ENCODE peak calls at places on chromosomes 11 and 22, in four cellular contexts. One of them, this sample, is unnamed.

GRCh38 chr11:116606060-116606459 is 166.7 kb downstream of the BUD13 start:
- DNase-seq in GM12878: no peak
- DNase-seq in K562: no peak
- DNase-seq in NT2/D1: no peak
- DNase-seq in this sample: no peak

GRCh38 chr22:30564045-30564765 is 10.3 kb downstream of the GAL3ST1 start:
- DNase-seq in GM12878: no peak
- DNase-seq in K562: no peak
- DNase-seq in NT2/D1: no peak
- DNase-seq in this sample: no peak

GRCh38 chr22:35842954-35843353 is 125.3 kb downstream of the APOL5 start:
- DNase-seq in GM12878: no peak
- DNase-seq in K562: peak
- DNase-seq in NT2/D1: no peak
- DNase-seq in this sample: peak

GRCh38 chr22:50627914-50628542 is at the start of gene ARSA:
- DNase-seq in GM12878: peak
- DNase-seq in K562: peak
- DNase-seq in NT2/D1: no peak
- DNase-seq in this sample: no peak

GRCh38 chr11:78660451-78660850 is 85.8 kb upstream of the NARS2 start:
- DNase-seq in GM12878: no peak
- DNase-seq in K562: no peak
- DNase-seq in NT2/D1: no peak
- DNase-seq in this sample: no peak

GRCh38 chr11:77823775-77824174 is 2.8 kb downstream of the AAMDC start:
- DNase-seq in GM12878: no peak
- DNase-seq in K562: no peak
- DNase-seq in NT2/D1: no peak
- DNase-seq in this sample: no peak

GRCh38 chr22:35567214-35567792 is 26.7 kb downstream of the RASD2 start:
- DNase-seq in GM12878: no peak
- DNase-seq in K562: no peak
- DNase-seq in NT2/D1: no peak
- DNase-seq in this sample: no peak

GRCh38 chr11:95559899-95560298 is 229.7 kb downstream of the FAM76B start:
- DNase-seq in GM12878: no peak
- DNase-seq in K562: no peak
- DNase-seq in NT2/D1: no peak
- DNase-seq in this sample: no peak

DNA sequence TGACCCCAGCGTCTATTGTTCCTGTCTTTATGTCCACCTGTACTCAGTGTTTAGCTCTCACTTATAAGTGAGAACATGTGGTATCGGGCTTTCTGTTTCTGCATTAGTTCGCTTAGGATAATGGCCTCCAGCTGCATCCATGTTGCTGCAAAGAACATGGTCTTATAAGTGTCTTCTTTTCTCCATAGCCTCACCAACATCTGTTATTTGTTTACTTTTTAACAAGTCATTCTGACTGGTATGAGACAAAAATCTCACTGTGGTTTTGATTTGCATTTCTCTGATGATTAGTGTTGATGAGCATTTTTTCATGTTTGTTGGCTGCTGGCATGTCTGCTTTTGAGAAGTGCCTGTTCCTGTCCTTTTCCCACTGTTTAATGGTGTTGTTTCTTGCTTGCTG is 21.7 kb upstream of the SLN start:
- DNase-seq in GM12878: peak
- DNase-seq in K562: no peak
- DNase-seq in NT2/D1: no peak
- DNase-seq in this sample: no peak
- TF ChIP-seq ZNF274 in GM12878: no peak
- TF ChIP-seq ZNF274 in K562: no peak
- TF ChIP-seq ZNF274 in NT2/D1: no peak
- TF ChIP-seq ZNF274 in this sample: no peak

GRCh38 chr11:134287561-134287960 is 11.4 kb downstream of the GLB1L3 start:
- DNase-seq in GM12878: no peak
- DNase-seq in K562: no peak
- DNase-seq in NT2/D1: no peak
- DNase-seq in this sample: no peak

GRCh38 chr11:134288486-134288885 is 12.3 kb downstream of the GLB1L3 start:
- DNase-seq in GM12878: no peak
- DNase-seq in K562: no peak
- DNase-seq in NT2/D1: no peak
- DNase-seq in this sample: no peak

GRCh38 chr11:134282121-134283045 is 6.2 kb downstream of the GLB1L3 start:
- DNase-seq in GM12878: no peak
- DNase-seq in K562: no peak
- DNase-seq in NT2/D1: no peak
- DNase-seq in this sample: no peak

GRCh38 chr11:134278356-134278755 is 2.2 kb downstream of the GLB1L3 start:
- DNase-seq in GM12878: no peak
- DNase-seq in K562: no peak
- DNase-seq in NT2/D1: no peak
- DNase-seq in this sample: no peak

DNA sequence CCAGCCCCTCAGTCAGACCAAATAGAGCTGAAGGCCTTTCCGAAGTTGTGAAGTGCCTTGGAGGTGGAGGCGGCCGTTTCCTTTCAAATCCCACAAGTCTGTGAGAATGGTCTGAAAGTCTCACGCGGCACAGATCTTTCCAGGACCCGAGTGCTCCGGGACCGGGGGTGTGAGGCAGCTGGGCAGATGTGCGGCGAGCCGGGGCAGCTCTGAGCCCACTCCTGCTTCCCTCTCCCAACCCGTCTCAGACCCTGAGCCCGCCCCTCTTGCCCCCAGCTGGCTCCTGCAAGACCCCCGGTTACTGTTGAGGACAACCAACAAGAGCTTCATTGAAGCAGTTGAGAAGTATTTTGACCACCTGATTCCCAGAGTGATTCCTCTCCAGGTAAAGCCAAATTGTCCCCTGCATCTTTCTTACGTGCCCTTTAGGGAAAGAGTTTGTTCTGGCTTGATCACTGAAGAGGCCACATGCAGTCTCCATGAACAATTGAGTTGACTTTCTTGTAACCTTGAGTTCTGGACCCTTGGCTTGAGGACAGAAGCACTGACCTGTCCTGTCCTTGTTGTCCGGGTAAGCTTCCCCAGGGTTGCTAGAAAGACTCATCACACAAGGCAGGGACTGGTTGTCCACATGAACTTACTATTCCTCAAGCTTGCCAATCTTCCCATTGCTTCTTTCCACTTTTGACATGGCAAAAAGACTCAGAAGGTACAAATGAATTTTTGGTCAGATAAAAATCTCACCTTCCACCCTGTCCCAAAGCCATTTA is 7.5 kb downstream of the GLB1L3 start:
- DNase-seq in GM12878: no peak
- DNase-seq in K562: no peak
- DNase-seq in NT2/D1: no peak
- DNase-seq in this sample: no peak
- TF ChIP-seq ZNF274 in GM12878: no peak
- TF ChIP-seq ZNF274 in K562: no peak
- TF ChIP-seq ZNF274 in NT2/D1: no peak
- TF ChIP-seq ZNF274 in this sample: no peak

GRCh38 chr11:92681606-92682005 is 287.8 kb upstream of the MTNR1B start:
- DNase-seq in GM12878: no peak
- DNase-seq in K562: no peak
- DNase-seq in NT2/D1: no peak
- DNase-seq in this sample: no peak

GRCh38 chr11:92688416-92688815 is 281.0 kb upstream of the MTNR1B start:
- DNase-seq in GM12878: no peak
- DNase-seq in K562: no peak
- DNase-seq in NT2/D1: no peak
- DNase-seq in this sample: no peak

GRCh38 chr11:92687724-92688123 is 281.7 kb upstream of the MTNR1B start:
- DNase-seq in GM12878: no peak
- DNase-seq in K562: no peak
- DNase-seq in NT2/D1: no peak
- DNase-seq in this sample: no peak

DNA sequence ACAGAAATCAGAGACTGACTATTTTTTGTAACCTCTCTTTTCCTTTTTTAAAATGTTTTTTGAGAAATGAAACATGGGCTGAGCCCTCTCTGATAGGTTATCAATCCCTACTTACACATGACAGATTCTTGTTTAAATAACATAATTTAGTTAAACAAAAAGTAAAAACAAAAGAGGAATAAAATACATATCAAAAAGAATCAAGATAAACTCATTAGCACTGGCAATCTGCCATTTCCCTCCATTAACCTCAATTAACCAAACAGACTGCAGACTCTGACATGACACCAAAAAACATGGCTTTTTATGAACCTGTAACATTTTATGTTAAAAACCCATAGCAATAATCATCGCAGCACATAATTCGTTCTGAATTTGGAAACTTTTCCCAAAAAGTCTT is 284.4 kb upstream of the MTNR1B start:
- DNase-seq in GM12878: no peak
- DNase-seq in K562: no peak
- DNase-seq in NT2/D1: no peak
- DNase-seq in this sample: no peak
- TF ChIP-seq ZNF274 in GM12878: no peak
- TF ChIP-seq ZNF274 in K562: no peak
- TF ChIP-seq ZNF274 in NT2/D1: no peak
- TF ChIP-seq ZNF274 in this sample: no peak

DNA sequence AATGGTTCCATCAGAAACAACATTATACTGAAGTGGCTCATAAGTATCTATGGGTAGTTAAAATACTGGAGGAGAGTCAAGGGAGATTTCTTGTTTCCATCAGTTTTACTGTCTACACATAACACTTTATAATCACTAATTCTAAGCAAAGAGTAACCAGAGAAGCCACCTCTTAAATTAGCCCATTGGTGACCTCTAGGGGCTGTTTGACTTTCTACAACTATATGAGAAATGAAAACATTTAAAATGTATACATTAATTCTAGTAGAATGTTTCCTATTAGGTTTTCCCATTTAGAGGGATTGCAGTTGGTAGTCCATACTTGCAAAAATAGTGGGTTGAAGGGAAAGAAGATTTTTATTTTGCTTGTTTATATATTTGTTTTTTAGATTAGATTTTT is 504.3 kb downstream of the FAM181B start:
- DNase-seq in GM12878: no peak
- DNase-seq in K562: no peak
- DNase-seq in NT2/D1: peak
- DNase-seq in this sample: no peak
- TF ChIP-seq ZNF274 in GM12878: no peak
- TF ChIP-seq ZNF274 in K562: no peak
- TF ChIP-seq ZNF274 in NT2/D1: no peak
- TF ChIP-seq ZNF274 in this sample: no peak

GRCh38 chr22:48834404-48834803 is 993.3 kb downstream of the BRD1 start:
- DNase-seq in GM12878: no peak
- DNase-seq in K562: no peak
- DNase-seq in NT2/D1: no peak
- DNase-seq in this sample: no peak
- TF ChIP-seq ZNF274 in GM12878: no peak
- TF ChIP-seq ZNF274 in K562: no peak
- TF ChIP-seq ZNF274 in NT2/D1: no peak
- TF ChIP-seq ZNF274 in this sample: no peak

GRCh38 chr11:92834296-92835020 is 135.0 kb upstream of the MTNR1B start:
- DNase-seq in GM12878: no peak
- DNase-seq in K562: no peak
- DNase-seq in NT2/D1: no peak
- DNase-seq in this sample: no peak
- TF ChIP-seq ZNF274 in GM12878: no peak
- TF ChIP-seq ZNF274 in K562: no peak
- TF ChIP-seq ZNF274 in NT2/D1: no peak
- TF ChIP-seq ZNF274 in this sample: no peak

GRCh38 chr11:118913411-118914125 is 12.2 kb downstream of the BCL9L start:
- DNase-seq in GM12878: no peak
- DNase-seq in K562: no peak
- DNase-seq in NT2/D1: no peak
- DNase-seq in this sample: no peak
- TF ChIP-seq ZNF274 in GM12878: no peak
- TF ChIP-seq ZNF274 in K562: no peak
- TF ChIP-seq ZNF274 in NT2/D1: no peak
- TF ChIP-seq ZNF274 in this sample: no peak

GRCh38 chr11:121716060-121716459 is 263.3 kb upstream of the SORL1-AS1 start:
- DNase-seq in GM12878: no peak
- DNase-seq in K562: no peak
- DNase-seq in NT2/D1: no peak
- DNase-seq in this sample: no peak

GRCh38 chr11:121714356-121714755 is 261.6 kb upstream of the SORL1-AS1 start:
- DNase-seq in GM12878: no peak
- DNase-seq in K562: no peak
- DNase-seq in NT2/D1: no peak
- DNase-seq in this sample: no peak

GRCh38 chr11:121715395-121715794 is 262.6 kb upstream of the SORL1-AS1 start:
- DNase-seq in GM12878: no peak
- DNase-seq in K562: no peak
- DNase-seq in NT2/D1: no peak
- DNase-seq in this sample: no peak

GRCh38 chr11:121711236-121711635 is 258.5 kb upstream of the SORL1-AS1 start:
- DNase-seq in GM12878: no peak
- DNase-seq in K562: no peak
- DNase-seq in NT2/D1: no peak
- DNase-seq in this sample: no peak

DNA sequence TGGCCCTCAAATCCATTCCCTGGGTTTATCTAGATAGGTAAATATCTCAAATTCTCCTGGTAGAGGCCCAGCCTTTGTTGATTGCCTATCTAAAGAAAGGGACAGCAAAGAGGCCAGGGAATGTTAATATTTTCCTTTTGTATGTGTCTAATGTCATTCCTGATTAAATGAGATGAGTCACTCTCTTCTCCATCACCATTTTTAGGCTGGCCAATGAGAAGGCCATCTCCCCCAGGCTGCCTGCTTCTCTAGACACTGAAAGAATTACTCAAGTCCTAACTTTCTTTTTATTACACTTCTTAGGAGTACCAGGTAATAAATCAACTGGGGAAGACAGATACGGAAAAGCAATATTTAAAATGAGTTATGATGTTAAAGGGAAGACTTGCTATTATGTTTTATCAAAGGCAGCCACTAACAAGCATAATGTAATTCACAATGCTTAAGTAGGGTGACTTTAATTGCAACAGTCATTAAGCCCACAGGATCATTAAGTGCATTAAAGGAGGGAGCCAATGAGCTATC is 259.2 kb upstream of the SORL1-AS1 start:
- DNase-seq in GM12878: no peak
- DNase-seq in K562: no peak
- DNase-seq in NT2/D1: no peak
- DNase-seq in this sample: no peak
- TF ChIP-seq ZNF274 in GM12878: no peak
- TF ChIP-seq ZNF274 in K562: no peak
- TF ChIP-seq ZNF274 in NT2/D1: no peak
- TF ChIP-seq ZNF274 in this sample: no peak

GRCh38 chr11:125245299-125245698 is 80.7 kb downstream of the PKNOX2 start:
- DNase-seq in GM12878: no peak
- DNase-seq in K562: no peak
- DNase-seq in NT2/D1: no peak
- DNase-seq in this sample: no peak

GRCh38 chr11:125244166-125244565 is 79.6 kb downstream of the PKNOX2 start:
- DNase-seq in GM12878: no peak
- DNase-seq in K562: no peak
- DNase-seq in NT2/D1: no peak
- DNase-seq in this sample: no peak

GRCh38 chr11:125239585-125240331 is 75.2 kb downstream of the PKNOX2 start:
- DNase-seq in GM12878: no peak
- DNase-seq in K562: no peak
- DNase-seq in NT2/D1: no peak
- DNase-seq in this sample: no peak

GRCh38 chr11:125241104-125241503 is 76.6 kb downstream of the PKNOX2 start:
- DNase-seq in GM12878: no peak
- DNase-seq in K562: no peak
- DNase-seq in NT2/D1: no peak
- DNase-seq in this sample: no peak

GRCh38 chr11:125242141-125242780 is 77.7 kb downstream of the PKNOX2 start:
- DNase-seq in GM12878: no peak
- DNase-seq in K562: no peak
- DNase-seq in NT2/D1: no peak
- DNase-seq in this sample: no peak
- TF ChIP-seq ZNF274 in GM12878: no peak
- TF ChIP-seq ZNF274 in K562: no peak
- TF ChIP-seq ZNF274 in NT2/D1: no peak
- TF ChIP-seq ZNF274 in this sample: no peak

This sample was measured in HCT116.